ENCODE peak calls at places on chromosome 19, in eight cellular contexts. I is lung, F is A549, L is kidney epithelial cell, Z is choroid plexus epithelial cell, K is heart right ventricle, O is NB4, B is GM23338. D is an unnamed sample.

GRCh38 chr19:37986048-37986750 is 79.2 kb downstream of the SIPA1L3 start:
- DNase-seq in O (peak), F (no peak), L (no peak), B (no peak), I (no peak), K (no peak), Z (no peak), D (peak)

GRCh38 chr19:3801412-3802096 is 15.4 kb upstream of the MATK start:
- DNase-seq in Z (no peak), I (no peak), B (peak), L (no peak), K (peak), O (no peak), F (no peak), D (peak)

GRCh38 chr19:22784051-22784450 is at the start of gene ZNF99:
- DNase-seq in I (peak), F (no peak), O (no peak), Z (no peak), L (no peak), K (peak), B (no peak), D (no peak)

GRCh38 chr19:17281391-17282304 is at the start of gene ANKLE1:
- DNase-seq in O (peak), L (no peak), Z (no peak), F (no peak), I (no peak), K (no peak), B (peak), D (peak)

GRCh38 chr19:15296353-15296752 is 36.0 kb downstream of the BRD4 start:
- DNase-seq in Z (no peak), I (no peak), K (peak), F (no peak), O (no peak), L (no peak), B (no peak), D (no peak)

GRCh38 chr19:38862321-38863059 is 12.7 kb upstream of the HNRNPL start:
- DNase-seq in K (peak), O (no peak), F (peak), Z (no peak), I (no peak), L (no peak), B (no peak), D (no peak)

GRCh38 chr19:19540707-19541515 is 2.8 kb downstream of the CILP2 start:
- DNase-seq in L (no peak), K (no peak), O (peak), I (peak), F (peak), B (peak), Z (peak), D (peak)

GRCh38 chr19:676343-677105 is at the start of gene FSTL3:
- DNase-seq in O (no peak), I (no peak), B (no peak), F (peak), K (no peak), Z (no peak), L (no peak), D (no peak)

GRCh38 chr19:49875801-49876421 is 1.2 kb downstream of the AKT1S1 start:
- DNase-seq in B (peak), I (peak), Z (peak), K (peak), L (no peak), F (no peak), O (peak), D (peak)

GRCh38 chr19:58406818-58407657 is 1.4 kb upstream of the ZNF584 start:
- DNase-seq in O (peak), Z (peak), F (peak), I (no peak), K (no peak), B (peak), L (no peak), D (no peak)

GRCh38 chr19:45569619-45570421 is 14.8 kb downstream of the OPA3 start:
- DNase-seq in B (peak), K (peak), Z (peak), O (peak), F (peak), I (peak), L (no peak), D (peak)

DNA sequence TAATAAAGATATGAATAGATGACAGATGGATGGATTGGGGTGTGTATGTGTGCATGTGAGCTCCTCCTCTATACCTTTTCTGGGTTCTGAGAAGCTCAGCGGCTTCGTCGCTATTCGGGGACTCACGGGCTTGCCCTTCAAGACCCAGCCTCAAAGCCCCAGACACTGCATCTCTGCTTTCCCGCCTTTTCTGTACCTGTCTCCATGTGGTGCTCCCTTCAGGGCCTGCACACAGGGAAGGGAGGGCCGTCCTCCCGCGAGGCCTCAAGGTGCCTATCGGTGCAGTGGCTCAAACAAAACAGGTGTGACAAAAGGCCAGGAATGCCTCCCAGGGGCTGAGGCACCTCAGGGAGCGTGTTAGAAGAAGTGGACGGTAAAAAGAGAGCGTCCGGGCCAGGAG is 16.2 kb downstream of the KRTDAP start:
- DNase-seq in O (no peak), L (no peak), Z (no peak), B (no peak), F (no peak), I (no peak), K (no peak), D (no peak)
- H3K4me3 ChIP-seq in O (no peak), L (no peak), Z (no peak), B (no peak), F (no peak), I (no peak), K (no peak), D (no peak)

GRCh38 chr19:40778045-40778864 is at the start of gene RAB4B:
- DNase-seq in Z (peak), F (peak), B (peak), L (peak), K (peak), I (peak), O (peak), D (peak)
- TF ChIP-seq CTCF in Z (no peak), F (no peak), B (no peak), L (no peak), K (no peak), I (no peak), O (no peak), D (no peak)

GRCh38 chr19:21362291-21362690 is 3.5 kb downstream of the ZNF738 start:
- DNase-seq in B (no peak), O (no peak), F (no peak), L (no peak), Z (no peak), I (peak), K (no peak), D (no peak)

DNA sequence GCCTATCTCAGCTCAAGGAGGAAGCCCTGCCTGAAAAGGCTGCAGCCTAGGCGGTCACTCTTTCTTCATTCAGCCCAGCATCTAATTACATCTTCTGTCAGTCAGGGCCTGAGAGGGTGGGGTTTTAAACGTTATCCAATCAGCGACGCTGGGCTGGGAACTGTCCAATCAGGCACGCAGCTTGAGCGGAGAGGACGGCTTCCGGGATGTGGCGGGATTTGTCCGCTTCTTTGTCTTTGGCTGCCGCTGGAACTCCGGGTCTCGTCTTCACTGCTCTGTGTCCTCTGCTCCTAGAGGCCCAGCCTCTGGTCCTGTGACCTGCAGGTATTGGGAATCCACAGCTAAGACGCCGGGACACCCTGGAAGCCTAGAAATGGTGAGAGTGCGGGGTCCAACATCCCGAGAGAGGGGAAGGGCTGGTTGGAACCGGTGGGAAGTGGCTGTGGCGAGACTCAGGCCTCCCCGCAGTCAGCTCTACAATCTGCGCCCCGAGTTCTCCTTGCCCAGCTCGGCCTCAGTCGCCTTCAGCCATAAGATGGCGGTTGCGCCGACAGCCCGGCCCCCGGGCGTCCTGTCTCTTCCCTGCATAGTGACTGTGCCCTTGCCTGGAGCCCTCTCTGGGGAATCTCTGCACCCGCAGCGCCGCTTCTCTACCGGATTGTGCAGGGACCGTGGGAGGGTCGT is at the start of gene ZNF738:
- DNase-seq in I (peak), K (peak), F (peak), B (peak), Z (peak), L (peak), O (peak), D (peak)
- H3K4me3 ChIP-seq in I (peak), K (peak), F (peak), B (peak), Z (peak), L (peak), O (peak), D (peak)

GRCh38 chr19:14031719-14032480 is at the start of gene IL27RA:
- DNase-seq in L (no peak), B (peak), Z (peak), K (peak), I (peak), F (peak), O (peak), D (peak)
- TF ChIP-seq CTCF in L (peak), B (peak), Z (peak), K (peak), I (peak), F (peak), O (peak), D (peak)

GRCh38 chr19:56105090-56105701 is 15.9 kb downstream of the ZNF787 start:
- DNase-seq in L (peak), Z (peak), O (no peak), I (peak), K (peak), F (peak), B (peak), D (no peak)
- H3K4me3 ChIP-seq in L (no peak), Z (no peak), O (no peak), I (no peak), K (no peak), F (no peak), B (no peak), D (no peak)

GRCh38 chr19:6199240-6199983 is 63.9 kb downstream of the ACSBG2 start:
- DNase-seq in I (peak), B (peak), K (peak), F (peak), L (peak), O (peak), Z (peak), D (peak)
- TF ChIP-seq CTCF in I (no peak), B (no peak), K (peak), F (no peak), L (peak), O (no peak), Z (peak), D (peak)